ENCODE peak calls at places on chromosome 11, in four cellular contexts. J is IMR-90, T is H9, I is H1. W is an unnamed sample.
A peak's percentile ranks its signal among the peaks of the same experiment; 100 is the strongest.

GRCh38 chr11:63882555-63883242 is 34.3 kb downstream of the RCOR2 start:
- DNase-seq in J (no peak), T (peak; percentile 82), I (no peak), W (peak; percentile 96)

GRCh38 chr11:15258433-15259350 is 144.0 kb downstream of the INSC start:
- DNase-seq in J (peak; percentile 34), T (no peak), I (no peak), W (peak; percentile 76)

GRCh38 chr11:62830904-62831519 is 839 bp downstream of the STX5 start:
- DNase-seq in J (no peak), T (peak; percentile 42), I (no peak), W (peak; percentile 87)

GRCh38 chr11:83573097-83573496 is 286.9 kb upstream of the CCDC90B start:
- DNase-seq in J (peak; percentile 77), T (no peak), I (no peak), W (no peak)

GRCh38 chr11:78000193-78000592 is 5.7 kb upstream of the INTS4 start:
- DNase-seq in J (peak; percentile 77), T (peak; percentile 73), I (no peak), W (peak; percentile 95)

GRCh38 chr11:9455722-9456121 is 5.1 kb upstream of the ZNF143 start:
- DNase-seq in J (no peak), T (no peak), I (no peak), W (no peak)

GRCh38 chr11:59857444-59858434 is 8.5 kb downstream of the TCN1 start:
- DNase-seq in J (no peak), T (no peak), I (no peak), W (peak; percentile 89)

GRCh38 chr11:44596541-44597276 is 31.2 kb downstream of the CD82 start:
- DNase-seq in J (no peak), T (no peak), I (no peak), W (peak; percentile 13)

GRCh38 chr11:28963189-28963588 is 855.0 kb downstream of the METTL15 start:
- DNase-seq in J (peak; percentile 83), T (no peak), I (no peak), W (no peak)

GRCh38 chr11:10659339-10660216 is 34.0 kb downstream of the IRAG1 start:
- DNase-seq in J (peak; percentile 95), T (no peak), I (no peak), W (peak; percentile 57)

GRCh38 chr11:60753309-60753708 is 3.4 kb upstream of the MS4A15 start:
- DNase-seq in J (no peak), T (no peak), I (no peak), W (peak; percentile 37)

GRCh38 chr11:30984442-30984816 is 385.1 kb downstream of the DCDC1 start:
- DNase-seq in J (peak; percentile 0), T (no peak), I (no peak), W (no peak)

GRCh38 chr11:14821031-14821430 is 71.0 kb downstream of the CYP2R1 start:
- DNase-seq in J (no peak), T (no peak), I (no peak), W (no peak)

GRCh38 chr11:80241766-80242165 is 800.9 kb upstream of the TENM4 start:
- DNase-seq in J (peak; percentile 4), T (no peak), I (no peak), W (no peak)

GRCh38 chr11:34416746-34417145 is 22.0 kb upstream of the CAT start:
- DNase-seq in J (no peak), T (no peak), I (no peak), W (no peak)

GRCh38 chr11:32312206-32312817 is 123.0 kb downstream of the WT1 start:
- DNase-seq in J (peak; percentile 37), T (no peak), I (no peak), W (no peak)

GRCh38 chr11:63444181-63444580 is 46.8 kb downstream of the PLAAT5 start:
- DNase-seq in J (no peak), T (no peak), I (no peak), W (no peak)

GRCh38 chr11:113202431-113202830 is 112.0 kb upstream of the TTC12 start:
- DNase-seq in J (no peak), T (no peak), I (no peak), W (peak; percentile 68)

GRCh38 chr11:13850256-13851010 is 112.1 kb upstream of the SPON1 start:
- DNase-seq in J (no peak), T (no peak), I (no peak), W (no peak)

GRCh38 chr11:114438303-114438702 is 964 bp upstream of the REXO2 start:
- DNase-seq in J (peak; percentile 4), T (peak; percentile 39), I (no peak), W (peak; percentile 97)

GRCh38 chr11:16893456-16894076 is 120.6 kb downstream of the PLEKHA7 start:
- DNase-seq in J (no peak), T (no peak), I (no peak), W (peak; percentile 89)

GRCh38 chr11:11426226-11426915 is 73.3 kb upstream of the CSNK2A3 start:
- DNase-seq in J (no peak), T (no peak), I (no peak), W (no peak)

GRCh38 chr11:112388496-112388895 is 127.8 kb upstream of the PLET1 start:
- DNase-seq in J (no peak), T (no peak), I (no peak), W (no peak)

GRCh38 chr11:35763772-35764171 is 101.2 kb downstream of the TRIM44 start:
- DNase-seq in J (no peak), T (no peak), I (no peak), W (no peak)

GRCh38 chr11:65112551-65113360 is 1.1 kb downstream of the TM7SF2 start:
- DNase-seq in J (peak; percentile 27), T (peak; percentile 69), I (no peak), W (peak; percentile 65)

GRCh38 chr11:123469089-123469488 is 39.0 kb downstream of the GRAMD1B start:
- DNase-seq in J (no peak), T (no peak), I (no peak), W (no peak)

DNA sequence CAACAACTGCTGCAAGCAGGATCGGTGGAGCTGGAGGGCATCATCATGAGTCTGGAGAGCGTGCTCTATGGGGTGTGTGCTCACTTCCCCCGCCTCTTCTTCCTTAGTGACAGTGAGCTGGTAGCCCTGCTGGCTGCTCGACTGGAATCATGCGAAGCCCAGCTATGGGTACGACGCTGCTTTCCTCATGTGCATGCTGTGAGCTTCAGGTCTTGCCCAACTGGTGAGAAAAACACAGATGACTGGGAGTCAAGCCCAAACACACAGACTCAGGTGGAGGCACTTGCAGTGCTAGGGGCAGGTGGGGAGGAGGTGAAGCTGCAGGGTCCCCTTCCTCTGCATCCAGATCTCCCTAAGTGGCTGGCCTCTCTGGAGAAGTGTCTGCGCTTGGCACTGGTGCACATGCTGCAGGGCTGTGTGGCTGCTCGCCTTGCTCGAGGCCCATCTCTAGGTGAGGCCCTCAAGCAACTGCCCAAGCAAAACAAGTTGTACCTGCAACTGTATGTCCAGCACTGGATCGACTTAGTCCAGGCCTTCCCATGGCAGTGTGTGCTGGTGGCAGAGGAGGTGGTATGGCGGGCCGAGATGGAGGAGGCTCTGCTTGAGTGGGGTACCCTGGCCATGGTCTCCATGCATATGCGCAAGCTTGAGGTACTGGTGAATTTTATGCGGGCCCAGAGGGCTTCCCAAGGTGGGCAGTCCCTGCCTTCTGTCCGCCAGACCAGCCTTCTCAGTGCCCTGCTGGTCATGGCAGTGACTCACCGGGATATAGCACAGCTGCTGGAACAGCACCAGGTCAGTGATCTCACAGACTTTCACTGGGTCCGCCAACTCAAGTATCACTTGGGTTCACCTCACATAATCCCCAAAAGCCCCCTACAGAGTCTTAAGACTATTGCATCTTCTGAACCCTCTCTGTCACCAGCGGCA is 48.1 kb downstream of the DNHD1 start:
- DNase-seq in J (peak; percentile 51), T (peak; percentile 23), I (no peak), W (no peak)
- H3K23ac ChIP-seq in J (no peak overlapping the region), T (no peak overlapping the region), I (no peak overlapping the region), W (no peak overlapping the region)

DNA sequence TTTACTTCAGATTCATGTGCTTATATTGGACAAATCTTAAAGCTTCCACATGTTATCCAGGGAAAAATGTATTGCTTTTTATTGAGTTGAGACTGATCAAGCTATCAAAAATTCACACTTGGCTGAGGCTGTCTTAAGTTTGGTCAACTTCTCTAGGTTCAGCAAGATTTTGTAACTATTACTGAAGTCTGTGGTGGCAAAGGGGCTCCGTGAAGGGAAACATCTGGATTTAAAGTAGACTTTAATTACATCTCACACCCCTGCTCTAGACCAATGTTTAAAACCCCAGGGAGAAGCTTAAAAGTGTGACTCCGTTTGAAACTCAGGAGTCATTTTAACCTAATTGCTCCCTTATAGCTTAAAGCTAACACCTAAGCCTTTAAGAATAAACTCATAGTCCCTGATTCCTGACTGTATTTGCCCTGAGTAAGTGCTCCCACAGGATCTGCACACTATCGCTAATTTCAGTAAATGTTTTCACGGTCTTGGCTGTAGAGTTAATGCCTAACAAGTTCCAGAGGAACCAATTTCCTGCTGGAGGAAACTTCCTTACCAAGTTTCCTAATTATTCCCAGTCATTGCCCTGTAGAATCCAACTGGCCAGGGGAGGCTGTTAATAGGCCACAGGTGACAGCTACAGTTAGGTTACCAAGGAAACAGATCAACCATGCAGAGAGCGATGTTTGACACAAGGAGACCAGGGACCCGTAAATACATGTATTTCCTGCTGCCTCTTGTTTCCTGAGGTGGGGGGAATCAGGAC is 40.5 kb downstream of the OR10A6 start:
- DNase-seq in J (no peak), T (no peak), I (no peak), W (peak; percentile 93)
- H3K56ac ChIP-seq in J (no peak overlapping the region), T (no peak overlapping the region), I (no peak overlapping the region), W (no peak overlapping the region)

DNA sequence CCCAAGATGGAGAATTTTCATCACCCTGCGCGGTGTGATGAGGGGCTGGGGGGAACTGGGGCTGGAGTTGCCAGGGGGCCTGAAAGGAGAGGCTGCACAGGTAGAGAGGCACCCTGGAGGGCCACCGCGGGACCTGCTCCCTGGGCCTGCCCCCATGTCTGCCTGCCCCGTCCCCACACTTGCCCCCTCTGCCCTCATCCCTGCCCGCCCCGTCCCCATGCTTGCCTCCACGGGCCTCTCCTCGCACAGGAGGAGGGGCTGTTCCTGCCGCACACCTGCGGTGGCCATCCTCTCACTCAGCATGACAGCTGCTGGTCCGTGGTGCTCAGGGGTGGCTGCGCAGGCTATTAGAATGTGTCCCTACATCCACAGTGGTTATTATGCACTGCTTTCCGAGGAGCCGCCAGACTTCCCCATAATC is 43.5 kb downstream of the LINC01488 start:
- DNase-seq in J (no peak), T (peak; percentile 24), I (no peak), W (no peak)
- H3K23ac ChIP-seq in J (no peak overlapping the region), T (no peak overlapping the region), I (no peak overlapping the region), W (no peak overlapping the region)

GRCh38 chr11:73306977-73307322 is 1.1 kb upstream of the ARHGEF17 start:
- DNase-seq in J (no peak), T (no peak), I (no peak), W (no peak)
- H3K56ac ChIP-seq in J (peak overlapping the region; percentile 82), T (no peak overlapping the region), I (no peak overlapping the region), W (peak overlapping the region; percentile 81)

DNA sequence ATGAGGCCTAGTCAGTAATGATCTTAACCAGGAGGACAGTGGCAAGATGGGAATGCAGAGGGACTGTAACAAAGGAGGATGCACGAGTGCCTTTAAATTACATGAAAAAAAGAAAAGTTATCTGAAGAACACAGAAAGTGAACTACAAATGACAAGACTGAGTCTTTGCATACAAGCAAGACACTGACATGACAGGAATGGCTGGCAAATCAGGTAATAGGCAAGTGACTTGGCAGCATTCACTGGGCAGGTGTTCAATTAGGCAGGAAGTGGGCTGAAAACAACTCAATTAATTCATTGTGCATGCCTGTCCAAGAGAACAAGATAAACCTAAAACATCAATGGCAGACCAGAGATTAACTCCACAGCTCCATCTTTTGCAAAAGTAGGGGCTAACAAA is 24.0 kb downstream of the SMCO4 start:
- DNase-seq in J (no peak), T (no peak), I (no peak), W (no peak)
- H3K23ac ChIP-seq in J (no peak overlapping the region), T (no peak overlapping the region), I (no peak overlapping the region), W (no peak overlapping the region)

GRCh38 chr11:125525303-125525702 is 29.2 kb upstream of the FEZ1 start:
- DNase-seq in J (no peak), T (no peak), I (no peak), W (no peak)
- H3K56ac ChIP-seq in J (no peak overlapping the region), T (no peak overlapping the region), I (no peak overlapping the region), W (no peak overlapping the region)

GRCh38 chr11:117390743-117391142 is 63.1 kb downstream of the CEP164 start:
- DNase-seq in J (no peak), T (no peak), I (no peak), W (no peak)
- H3K23ac ChIP-seq in J (no peak overlapping the region), T (no peak overlapping the region), I (no peak overlapping the region), W (no peak overlapping the region)

W was measured in mesendoderm.